ENCODE peak calls at places on chromosomes 3 and 15, in five cellular contexts. P is AG04450, Y is heart left ventricle, N is kidney, H is foreskin fibroblast. W is an unnamed sample.

GRCh38 chr3:170410428-170411029 is 8.1 kb upstream of the CLDN11 start:
- DNase-seq in Y (no peak), P (no peak), H (peak), N (no peak), W (no peak)

GRCh38 chr3:10108091-10108490 is at the start of gene FANCD2OS:
- DNase-seq in H (no peak), P (no peak), N (no peak), Y (no peak), W (no peak)

GRCh38 chr3:183774631-183775030 is 50.7 kb downstream of the MAP6D1 start:
- DNase-seq in P (peak), H (no peak), Y (no peak), N (no peak), W (peak)

GRCh38 chr3:143226678-143227291 is 107.2 kb downstream of the CHST2 start:
- DNase-seq in P (no peak), H (no peak), Y (no peak), N (no peak), W (no peak)

GRCh38 chr3:58073315-58074125 is 65.3 kb downstream of the FLNB start:
- DNase-seq in Y (no peak), H (no peak), P (no peak), N (no peak), W (no peak)

GRCh38 chr3:123002100-123002748 is 25.3 kb downstream of the SEMA5B start:
- DNase-seq in H (no peak), P (no peak), N (no peak), Y (no peak), W (no peak)

GRCh38 chr15:100889359-100890058 is 9.9 kb downstream of the ALDH1A3 start:
- DNase-seq in Y (peak), N (peak), P (peak), H (peak), W (peak)

GRCh38 chr15:91946075-91946474 is 92.6 kb downstream of the SLCO3A1 start:
- DNase-seq in P (no peak), Y (no peak), N (no peak), H (no peak), W (no peak)

GRCh38 chr3:26963356-26963742 is 340.8 kb downstream of the LRRC3B start:
- DNase-seq in Y (no peak), P (no peak), N (no peak), H (no peak), W (no peak)

GRCh38 chr15:45634442-45635190 is at the start of gene SQOR:
- DNase-seq in N (peak), H (peak), P (no peak), Y (peak), W (no peak)

GRCh38 chr3:150727653-150728502 is 24.2 kb upstream of the ERICH6 start:
- DNase-seq in P (no peak), H (peak), N (no peak), Y (peak), W (no peak)

GRCh38 chr15:90315276-90315982 is 36.7 kb upstream of the ZNF774 start:
- DNase-seq in N (peak), Y (peak), H (peak), P (no peak), W (no peak)

GRCh38 chr15:38496151-38496550 is 42.2 kb downstream of the FAM98B start:
- DNase-seq in Y (no peak), P (no peak), H (no peak), N (no peak), W (no peak)

GRCh38 chr15:90213123-90213817 is 12.1 kb downstream of the SEMA4B start:
- DNase-seq in N (no peak), H (no peak), Y (no peak), P (no peak), W (no peak)

GRCh38 chr3:8886556-8886955 is 76.7 kb downstream of the RAD18 start:
- DNase-seq in P (no peak), N (no peak), H (no peak), Y (no peak), W (no peak)

GRCh38 chr3:131402391-131403039 is 20.9 kb downstream of the NUDT16 start:
- DNase-seq in Y (no peak), H (peak), P (no peak), N (no peak), W (no peak)

GRCh38 chr3:58349792-58350626 is 17.3 kb downstream of the PXK start:
- DNase-seq in P (no peak), Y (no peak), H (peak), N (no peak), W (no peak)

GRCh38 chr3:69458798-69459197 is 72.9 kb upstream of the FRMD4B start:
- DNase-seq in P (no peak), N (no peak), H (no peak), Y (no peak), W (no peak)

GRCh38 chr15:45276851-45277250 is 24.8 kb downstream of the SLC28A2 start:
- DNase-seq in H (peak), P (no peak), N (no peak), Y (no peak), W (no peak)

GRCh38 chr15:62119926-62120273 is 45.2 kb downstream of the C2CD4B start:
- DNase-seq in N (no peak), P (no peak), Y (no peak), H (no peak), W (no peak)

GRCh38 chr3:112127522-112128494 is 5.2 kb downstream of the GCSAM start:
- DNase-seq in N (no peak), H (no peak), Y (no peak), P (no peak), W (no peak)

GRCh38 chr3:157087398-157088132 is 72.4 kb downstream of the CCNL1 start:
- DNase-seq in H (no peak), N (no peak), Y (no peak), P (no peak), W (no peak)

GRCh38 chr3:23877324-23877980 is 39.3 kb downstream of the NKIRAS1 start:
- DNase-seq in P (no peak), H (peak), N (no peak), Y (no peak), W (peak)

GRCh38 chr3:148880681-148881080 is 15.6 kb downstream of the CPA3 start:
- DNase-seq in H (no peak), P (no peak), N (no peak), Y (no peak), W (no peak)

GRCh38 chr3:52533623-52534280 is at the start of gene NT5DC2:
- DNase-seq in N (peak), Y (peak), H (peak), P (no peak), W (no peak)

GRCh38 chr15:98649621-98649995 is 1.3 kb downstream of the IGF1R start:
- DNase-seq in Y (peak), N (peak), P (no peak), H (peak), W (no peak)

GRCh38 chr3:173410836-173411235 is 13.3 kb downstream of the NLGN1 start:
- DNase-seq in Y (no peak), H (no peak), P (no peak), N (no peak), W (no peak)

GRCh38 chr15:96038650-96039049 is 291.9 kb upstream of the NR2F2 start:
- DNase-seq in P (no peak), N (no peak), Y (no peak), H (peak), W (no peak)

GRCh38 chr3:77370413-77370812 is 330.5 kb downstream of the ROBO2 start:
- DNase-seq in Y (no peak), N (no peak), P (peak), H (peak), W (peak)

GRCh38 chr3:189708375-189708774 is 77.2 kb downstream of the TP63 start:
- DNase-seq in H (no peak), Y (no peak), P (no peak), N (no peak), W (no peak)

GRCh38 chr15:98856540-98856907 is 151.1 kb downstream of the PGPEP1L start:
- DNase-seq in Y (no peak), P (peak), N (no peak), H (peak), W (peak)

GRCh38 chr3:148083501-148084267 is 614.0 kb upstream of the AGTR1 start:
- DNase-seq in N (no peak), P (no peak), Y (no peak), H (no peak), W (no peak)

GRCh38 chr3:71641669-71642068 is 58.1 kb upstream of the FOXP1 start:
- DNase-seq in P (no peak), H (no peak), Y (no peak), N (no peak), W (no peak)

GRCh38 chr3:32817561-32818430 is at the start of gene TRIM71:
- DNase-seq in Y (no peak), H (peak), P (no peak), N (no peak), W (no peak)

GRCh38 chr15:39685999-39686613 is 96.5 kb downstream of the FSIP1 start:
- DNase-seq in H (peak), P (peak), N (no peak), Y (no peak), W (no peak)

GRCh38 chr3:159114582-159114981 is 312.7 kb downstream of the MFSD1 start:
- DNase-seq in N (no peak), P (no peak), Y (no peak), H (no peak), W (no peak)

GRCh38 chr3:179037361-179037760 is 34.2 kb downstream of the ZMAT3 start:
- DNase-seq in Y (peak), N (peak), H (peak), P (no peak), W (peak)

GRCh38 chr3:106508331-106508893 is 639.6 kb upstream of the CBLB start:
- DNase-seq in P (no peak), N (no peak), Y (no peak), H (no peak), W (no peak)
- H3K4me3 ChIP-seq in P (no peak), N (no peak), Y (no peak), H (no peak), W (no peak)

GRCh38 chr3:120445654-120446053 is 5.1 kb downstream of the FSTL1 start:
- DNase-seq in H (no peak), Y (no peak), N (no peak), P (no peak), W (no peak)

GRCh38 chr3:120440762-120441161 is 10.0 kb downstream of the FSTL1 start:
- DNase-seq in N (no peak), H (no peak), Y (no peak), P (no peak), W (no peak)

GRCh38 chr3:120441776-120442175 is 9.0 kb downstream of the FSTL1 start:
- DNase-seq in N (no peak), H (no peak), P (no peak), Y (no peak), W (no peak)

GRCh38 chr3:120440001-120440703 is 10.6 kb downstream of the FSTL1 start:
- DNase-seq in Y (no peak), H (peak), P (no peak), N (no peak), W (no peak)

DNA sequence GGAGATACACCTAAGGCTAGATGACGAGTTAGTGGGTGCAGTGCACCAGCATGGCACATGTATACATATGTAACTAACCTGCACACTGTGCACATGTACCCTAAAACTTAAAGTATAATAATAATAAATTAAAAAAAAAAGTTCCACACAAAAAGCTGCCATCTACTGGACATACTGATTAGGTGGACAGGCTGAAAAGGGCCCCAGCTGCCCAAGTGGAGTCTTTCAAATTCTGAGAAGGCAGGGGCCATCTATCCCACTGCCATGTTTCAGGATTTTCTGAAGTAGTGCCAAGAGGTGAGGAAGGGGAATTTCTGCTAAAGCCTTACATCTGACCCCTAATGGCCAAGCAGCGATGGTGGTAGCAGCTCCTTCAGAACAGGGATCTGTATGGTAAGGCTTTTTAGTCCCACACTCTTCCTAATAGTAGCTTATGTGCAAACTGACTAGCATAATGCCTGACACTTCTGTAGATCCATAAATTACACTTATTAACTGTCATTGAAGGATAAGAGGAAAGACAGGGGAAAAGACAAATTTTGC is 7.7 kb downstream of the FSTL1 start:
- DNase-seq in P (no peak), Y (no peak), H (peak), N (no peak), W (no peak)
- TF ChIP-seq CTCF in P (peak), Y (peak), H (peak), N (no peak), W (peak)

DNA sequence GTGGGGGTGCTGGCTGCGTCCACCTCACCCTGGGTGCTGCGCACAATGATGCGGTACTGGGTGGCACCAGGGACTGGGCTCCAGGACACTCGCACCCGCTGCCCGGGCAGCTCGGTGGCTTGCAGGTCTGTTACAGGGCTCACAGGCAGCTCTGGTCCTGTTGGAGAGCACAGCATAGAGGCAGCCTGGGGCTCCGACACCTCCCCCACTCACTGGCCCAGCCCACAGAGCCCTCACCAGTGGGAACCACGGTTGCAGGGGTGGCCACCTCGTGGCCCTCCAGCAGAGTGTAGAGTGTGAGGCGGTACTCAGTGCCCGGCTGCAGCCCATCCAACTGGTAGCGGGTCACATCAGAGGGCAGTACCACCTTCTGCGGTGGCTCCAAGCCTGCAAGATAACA is 3.7 kb downstream of the COL7A1 start:
- DNase-seq in N (no peak), H (no peak), P (no peak), Y (no peak), W (no peak)
- H3K4me3 ChIP-seq in N (no peak), H (no peak), P (no peak), Y (no peak), W (no peak)

GRCh38 chr15:67181221-67181639 is 73.2 kb downstream of the AAGAB start:
- DNase-seq in N (no peak), Y (no peak), P (no peak), H (no peak), W (no peak)
- TF ChIP-seq CTCF in N (no peak), Y (no peak), P (no peak), H (no peak), W (no peak)

GRCh38 chr3:38345879-38346583 is 554 bp upstream of the XYLB start:
- DNase-seq in P (no peak), N (no peak), H (no peak), Y (no peak), W (no peak)
- H3K4me3 ChIP-seq in P (peak), N (no peak), H (no peak), Y (peak), W (peak)

DNA sequence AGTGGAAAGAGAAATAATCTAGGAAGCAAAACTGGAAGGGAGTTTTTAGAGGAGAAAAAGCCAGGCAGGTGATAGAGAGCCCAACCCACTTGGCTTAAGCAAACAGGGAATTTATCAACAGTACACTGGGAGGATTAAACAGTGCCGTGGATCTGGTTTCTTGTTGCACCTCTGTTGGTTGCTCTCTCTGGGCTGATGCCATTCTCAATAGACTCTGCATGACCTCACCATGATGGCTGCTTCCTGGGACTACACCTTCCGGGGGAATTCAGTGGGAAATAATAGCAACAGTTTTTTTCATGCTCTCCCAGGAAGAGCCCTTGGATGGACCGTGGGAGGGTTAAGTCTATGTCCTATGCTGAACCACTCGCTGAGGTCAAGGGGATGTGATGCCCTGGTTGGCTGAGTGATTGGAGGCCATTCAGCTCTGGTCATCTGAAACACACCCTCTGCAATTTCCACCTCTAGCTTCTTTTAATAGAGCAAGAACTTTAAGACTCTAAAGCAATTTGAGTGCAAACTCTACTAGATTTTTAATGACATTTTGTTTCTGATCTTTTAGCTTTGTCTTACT is 74.2 kb downstream of the EPHB1 start:
- DNase-seq in P (no peak), H (no peak), Y (no peak), N (no peak), W (no peak)
- TF ChIP-seq CTCF in P (no peak), H (no peak), Y (no peak), N (no peak), W (no peak)

W was measured in AG04449.